ENCODE peak calls at places on chromosomes 1 and 21, in six cellular contexts. B is GDM1, H is HEK293T, G is Ammon's horn, P is KBM-7, F is A172. U is an unnamed sample.

GRCh38 chr1:31755197-31755611 is 8.9 kb downstream of the ADGRB2 start:
- DNase-seq in B (no peak), H (no peak), G (no peak), P (no peak), F (no peak), U (no peak)

GRCh38 chr1:230643887-230644286 is 1.6 kb downstream of the COG2 start:
- DNase-seq in B (no peak), H (no peak), G (no peak), P (no peak), F (peak), U (no peak)

GRCh38 chr1:205003358-205004145 is 39.5 kb upstream of the CNTN2 start:
- DNase-seq in B (no peak), H (no peak), G (no peak), P (no peak), F (no peak), U (no peak)

GRCh38 chr1:68600049-68600661 is 103.3 kb upstream of the DEPDC1 start:
- DNase-seq in B (no peak), H (peak), G (no peak), P (peak), F (no peak), U (peak)

GRCh38 chr1:50266509-50266908 is 156.7 kb downstream of the DMRTA2 start:
- DNase-seq in B (no peak), H (no peak), G (no peak), P (no peak), F (no peak), U (peak)

GRCh38 chr1:91712981-91713841 is 172.7 kb downstream of the TGFBR3 start:
- DNase-seq in B (no peak), H (no peak), G (no peak), P (peak), F (no peak), U (no peak)

GRCh38 chr1:118963456-118964430 is 24.4 kb downstream of the TBX15 start:
- DNase-seq in B (no peak), H (no peak), G (no peak), P (no peak), F (peak), U (peak)

GRCh38 chr1:30695481-30695880 is 27.9 kb downstream of the MATN1 start:
- DNase-seq in B (no peak), H (no peak), G (no peak), P (no peak), F (no peak), U (no peak)

GRCh38 chr1:161330346-161330745 is 16.2 kb downstream of the SDHC start:
- DNase-seq in B (no peak), H (no peak), G (no peak), P (no peak), F (peak), U (peak)

GRCh38 chr21:27423906-27424595 is 457.2 kb upstream of the ADAMTS5 start:
- DNase-seq in B (no peak), H (no peak), G (no peak), P (no peak), F (peak), U (no peak)